ENCODE peak calls at places on chromosomes 11 and 22, in nine cellular contexts. X, P, Y, U, S, B, K, D and M are unnamed samples.

GRCh38 chr22:33756508-33756949 is 163.7 kb downstream of the LARGE1 start:
- DNase-seq in X (no peak), P (peak; percentile 68), Y (no peak), U (no peak), S (no peak), B (no peak), K (no peak), D (no peak), M (no peak)

GRCh38 chr11:88508808-88509581 is 171.5 kb upstream of the CTSC start:
- DNase-seq in X (no peak), P (peak; percentile 69), Y (peak; percentile 53), U (no peak), S (peak; percentile 49), B (no peak), K (no peak), D (no peak), M (peak; percentile 54)

GRCh38 chr11:22539851-22540376 is 85.7 kb downstream of the FANCF start:
- DNase-seq in X (no peak), P (no peak), Y (no peak), U (no peak), S (peak; percentile 43), B (peak; percentile 58), K (no peak), D (no peak), M (no peak)

GRCh38 chr11:58907780-58908179 is 31.5 kb upstream of the GLYATL1 start:
- DNase-seq in X (no peak), P (no peak), Y (no peak), U (no peak), S (no peak), B (no peak), K (no peak), D (no peak), M (no peak)

GRCh38 chr11:33652001-33652400 is 48.6 kb downstream of the C11orf91 start:
- DNase-seq in X (no peak), P (no peak), Y (no peak), U (no peak), S (peak; percentile 34), B (no peak), K (no peak), D (no peak), M (no peak)

GRCh38 chr11:795638-796564 is 2.2 kb downstream of the SLC25A22 start:
- DNase-seq in X (peak; percentile 80), P (no peak), Y (peak; percentile 90), U (peak; percentile 80), S (peak; percentile 77), B (peak; percentile 68), K (no peak), D (no peak), M (no peak)

GRCh38 chr11:2665747-2666710 is 33.8 kb downstream of the KCNQ1OT1 start:
- DNase-seq in X (peak; percentile 40), P (peak; percentile 20), Y (no peak), U (no peak), S (peak; percentile 34), B (no peak), K (no peak), D (no peak), M (no peak)

GRCh38 chr22:47692811-47693210 is 930.4 kb downstream of the TBC1D22A start:
- DNase-seq in X (no peak), P (no peak), Y (no peak), U (no peak), S (no peak), B (no peak), K (no peak), D (no peak), M (no peak)

GRCh38 chr11:107442715-107443215 is 14.9 kb downstream of the CWF19L2 start:
- DNase-seq in X (no peak), P (no peak), Y (no peak), U (no peak), S (no peak), B (no peak), K (no peak), D (no peak), M (no peak)

GRCh38 chr11:130720232-130720787 is 196.0 kb downstream of the SNX19 start:
- DNase-seq in X (no peak), P (no peak), Y (no peak), U (no peak), S (peak; percentile 63), B (peak; percentile 10), K (no peak), D (no peak), M (no peak)

GRCh38 chr11:29214833-29215232 is 802.0 kb downstream of the KCNA4 start:
- DNase-seq in X (no peak), P (no peak), Y (no peak), U (no peak), S (peak; percentile 11), B (peak; percentile 57), K (peak; percentile 1), D (no peak), M (no peak)
- TF ChIP-seq CTCF in X (no peak), P (no peak), Y (no peak), U (no peak), S (no peak), B (no peak), K (no peak), D (no peak), M (no peak)

GRCh38 chr11:57205046-57205671 is 23.4 kb downstream of the LRRC55 start:
- DNase-seq in X (no peak), P (peak; percentile 57), Y (no peak), U (no peak), S (peak; percentile 49), B (peak; percentile 15), K (no peak), D (peak; percentile 47), M (no peak)
- TF ChIP-seq CTCF in X (no peak), P (peak; percentile 30), Y (peak; percentile 24), U (no peak), S (peak; percentile 17), B (no peak), K (no peak), D (peak; percentile 51), M (no peak)

GRCh38 chr11:81002374-81002773 is 1561.5 kb upstream of the TENM4 start:
- DNase-seq in X (no peak), P (no peak), Y (no peak), U (no peak), S (no peak), B (no peak), K (no peak), D (no peak), M (no peak)
- TF ChIP-seq CTCF in X (no peak), P (no peak), Y (no peak), U (no peak), S (no peak), B (no peak), K (no peak), D (no peak), M (no peak)

GRCh38 chr11:31913985-31914384 is 102.9 kb upstream of the PAX6 start:
- DNase-seq in X (no peak), P (no peak), Y (no peak), U (no peak), S (peak; percentile 5), B (no peak), K (no peak), D (no peak), M (no peak)
- TF ChIP-seq CTCF in X (no peak), P (no peak), Y (no peak), U (no peak), S (no peak), B (no peak), K (no peak), D (no peak), M (no peak)